ENCODE peak calls at places on chromosome 17, in six cellular contexts. One of them, this sample, is unnamed. For H3K9me3, the result is how much of the 10 kb centered on the place peaks cover.

GRCh38 chr17:75641343-75641742 is 8.1 kb downstream of the SMIM5 start:
- DNase-seq in tibial nerve: no peak
- DNase-seq in body of pancreas: peak
- DNase-seq in A549: no peak
- DNase-seq in IMR-90: no peak
- DNase-seq in ovary: no peak
- DNase-seq in this sample: no peak

GRCh38 chr17:33653389-33653788 is 360.3 kb upstream of the ASIC2 start:
- DNase-seq in tibial nerve: no peak
- DNase-seq in body of pancreas: no peak
- DNase-seq in ovary: no peak
- DNase-seq in A549: no peak
- DNase-seq in IMR-90: no peak
- DNase-seq in this sample: no peak

GRCh38 chr17:12839042-12839441 is 49.7 kb downstream of the ARHGAP44 start:
- DNase-seq in tibial nerve: no peak
- DNase-seq in body of pancreas: no peak
- DNase-seq in A549: no peak
- DNase-seq in IMR-90: no peak
- DNase-seq in ovary: no peak
- DNase-seq in this sample: no peak

GRCh38 chr17:41340934-41341861 is 9.4 kb downstream of the KRT33A start:
- DNase-seq in tibial nerve: no peak
- DNase-seq in A549: no peak
- DNase-seq in IMR-90: no peak
- DNase-seq in ovary: no peak
- DNase-seq in body of pancreas: no peak
- DNase-seq in this sample: no peak

GRCh38 chr17:74343526-74344284 is 17.7 kb downstream of the KIF19 start:
- DNase-seq in ovary: no peak
- DNase-seq in tibial nerve: no peak
- DNase-seq in A549: no peak
- DNase-seq in body of pancreas: no peak
- DNase-seq in IMR-90: no peak
- DNase-seq in this sample: no peak

GRCh38 chr17:37089998-37090397 is 141.2 kb downstream of the AATF start:
- DNase-seq in tibial nerve: no peak
- DNase-seq in ovary: no peak
- DNase-seq in IMR-90: no peak
- DNase-seq in body of pancreas: no peak
- DNase-seq in A549: no peak
- DNase-seq in this sample: no peak

GRCh38 chr17:81869221-81870154 is 1.6 kb downstream of the ARHGDIA start:
- DNase-seq in ovary: peak
- DNase-seq in tibial nerve: no peak
- DNase-seq in body of pancreas: peak
- DNase-seq in A549: peak
- DNase-seq in IMR-90: no peak
- DNase-seq in this sample: no peak

GRCh38 chr17:75404739-75405364 is 626 bp downstream of the GRB2 start:
- DNase-seq in ovary: peak
- DNase-seq in body of pancreas: peak
- DNase-seq in IMR-90: peak
- DNase-seq in tibial nerve: no peak
- DNase-seq in A549: peak
- DNase-seq in this sample: peak

GRCh38 chr17:78818932-78819331 is 21.7 kb downstream of the USP36 start:
- DNase-seq in tibial nerve: no peak
- DNase-seq in ovary: no peak
- DNase-seq in IMR-90: no peak
- DNase-seq in A549: no peak
- DNase-seq in body of pancreas: no peak
- DNase-seq in this sample: no peak

GRCh38 chr17:16211601-16212000 is 3.7 kb downstream of the NCOR1 start:
- DNase-seq in ovary: no peak
- DNase-seq in A549: no peak
- DNase-seq in body of pancreas: no peak
- DNase-seq in IMR-90: no peak
- DNase-seq in tibial nerve: no peak
- DNase-seq in this sample: no peak

GRCh38 chr17:71846561-71846960 is 274.3 kb upstream of the SOX9 start:
- DNase-seq in A549: no peak
- DNase-seq in body of pancreas: no peak
- DNase-seq in IMR-90: no peak
- DNase-seq in tibial nerve: no peak
- DNase-seq in ovary: no peak
- DNase-seq in this sample: no peak

GRCh38 chr17:49995055-49995738 is at the start of gene DLX3:
- DNase-seq in tibial nerve: no peak
- DNase-seq in ovary: peak
- DNase-seq in body of pancreas: peak
- DNase-seq in A549: peak
- DNase-seq in IMR-90: peak
- DNase-seq in this sample: no peak

GRCh38 chr17:79997004-79997673 is 38.5 kb downstream of the TBC1D16 start:
- DNase-seq in A549: no peak
- DNase-seq in tibial nerve: no peak
- DNase-seq in ovary: no peak
- DNase-seq in IMR-90: no peak
- DNase-seq in body of pancreas: no peak
- DNase-seq in this sample: no peak

GRCh38 chr17:17126131-17127110 is 79.7 kb downstream of the PLD6 start:
- DNase-seq in A549: no peak
- DNase-seq in ovary: no peak
- DNase-seq in tibial nerve: no peak
- DNase-seq in body of pancreas: no peak
- DNase-seq in IMR-90: no peak
- DNase-seq in this sample: no peak

GRCh38 chr17:66711936-66712335 is 123.0 kb upstream of the CACNG5 start:
- DNase-seq in body of pancreas: peak
- DNase-seq in IMR-90: no peak
- DNase-seq in tibial nerve: peak
- DNase-seq in A549: peak
- DNase-seq in ovary: no peak
- DNase-seq in this sample: no peak

GRCh38 chr17:56176101-56176500 is 22.8 kb downstream of the ANKFN1 start:
- DNase-seq in A549: no peak
- DNase-seq in IMR-90: peak
- DNase-seq in body of pancreas: no peak
- DNase-seq in tibial nerve: no peak
- DNase-seq in ovary: no peak
- DNase-seq in this sample: no peak

GRCh38 chr17:77572065-77572601 is 386.4 kb upstream of the TNRC6C start:
- DNase-seq in ovary: no peak
- DNase-seq in IMR-90: no peak
- DNase-seq in tibial nerve: no peak
- DNase-seq in A549: no peak
- DNase-seq in body of pancreas: no peak
- DNase-seq in this sample: no peak

GRCh38 chr17:56440391-56440790 is 153.1 kb upstream of the NOG start:
- DNase-seq in body of pancreas: no peak
- DNase-seq in ovary: no peak
- DNase-seq in A549: peak
- DNase-seq in tibial nerve: no peak
- DNase-seq in IMR-90: peak
- DNase-seq in this sample: no peak

GRCh38 chr17:42698736-42699414 is 16.5 kb downstream of the CNTNAP1 start:
- DNase-seq in tibial nerve: no peak
- DNase-seq in ovary: peak
- DNase-seq in body of pancreas: no peak
- DNase-seq in A549: no peak
- DNase-seq in IMR-90: peak
- DNase-seq in this sample: no peak

GRCh38 chr17:5042152-5043022 is 7.2 kb upstream of the SLC52A1 start:
- DNase-seq in body of pancreas: no peak
- DNase-seq in A549: no peak
- DNase-seq in ovary: no peak
- DNase-seq in IMR-90: no peak
- DNase-seq in tibial nerve: no peak
- DNase-seq in this sample: no peak
- TF ChIP-seq POLR2A in body of pancreas: no peak
- TF ChIP-seq POLR2A in A549: no peak
- TF ChIP-seq POLR2A in ovary: no peak
- TF ChIP-seq POLR2A in IMR-90: no peak
- TF ChIP-seq POLR2A in tibial nerve: no peak
- TF ChIP-seq POLR2A in this sample: no peak

GRCh38 chr17:22300731-22301352 is 608.5 kb downstream of the KCNJ18 start:
- DNase-seq in ovary: no peak
- DNase-seq in tibial nerve: no peak
- DNase-seq in A549: no peak
- DNase-seq in body of pancreas: no peak
- DNase-seq in IMR-90: no peak
- DNase-seq in this sample: peak
- H3K9me3 ChIP-seq in ovary: under half
- H3K9me3 ChIP-seq in tibial nerve: half or more
- H3K9me3 ChIP-seq in A549: under half
- H3K9me3 ChIP-seq in body of pancreas: under half
- H3K9me3 ChIP-seq in IMR-90: under half
- H3K9me3 ChIP-seq in this sample: under half

DNA sequence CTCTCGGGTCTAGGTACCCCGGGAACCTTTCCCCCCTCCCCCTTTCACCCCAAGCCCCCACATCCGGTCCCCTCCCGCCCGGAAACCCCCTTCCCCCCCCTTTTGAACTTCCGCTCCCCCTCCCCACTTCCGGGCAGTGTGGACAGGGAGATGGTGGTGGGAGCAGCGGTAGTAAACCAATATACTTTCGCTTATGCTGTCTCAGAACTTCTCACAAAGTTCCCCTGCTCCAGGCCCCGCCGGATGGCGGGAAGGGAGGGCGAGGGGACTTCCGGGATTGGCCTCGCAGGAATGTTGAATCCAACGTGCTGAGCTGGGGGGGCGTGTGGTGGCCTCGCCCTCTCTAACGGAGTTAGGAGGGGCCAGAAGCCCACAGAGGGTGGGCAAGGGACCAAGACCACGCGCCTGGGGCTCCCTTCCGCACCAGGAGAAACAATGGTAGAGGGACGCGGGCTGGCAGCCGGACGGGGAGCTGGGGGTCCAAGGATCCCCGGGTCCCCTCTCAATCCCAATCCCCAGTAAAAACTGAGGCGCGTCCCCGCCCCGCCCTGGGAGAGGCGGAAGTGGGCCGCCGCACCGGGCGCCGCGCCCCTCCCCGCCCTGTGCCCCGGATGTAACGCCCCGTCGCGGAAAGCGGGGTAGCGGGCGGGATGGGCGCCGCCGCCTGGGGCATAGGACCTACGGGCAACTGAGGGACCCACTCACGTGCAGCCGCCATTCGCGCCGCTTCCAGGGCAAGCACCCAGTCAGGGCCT is 742 bp downstream of the PFN1 start:
- DNase-seq in A549: peak
- DNase-seq in ovary: peak
- DNase-seq in tibial nerve: peak
- DNase-seq in IMR-90: peak
- DNase-seq in body of pancreas: peak
- DNase-seq in this sample: no peak
- TF ChIP-seq POLR2A in A549: no peak
- TF ChIP-seq POLR2A in ovary: no peak
- TF ChIP-seq POLR2A in tibial nerve: no peak
- TF ChIP-seq POLR2A in IMR-90: no peak
- TF ChIP-seq POLR2A in body of pancreas: no peak
- TF ChIP-seq POLR2A in this sample: no peak

GRCh38 chr17:69921046-69921445 is 154.0 kb upstream of the KCNJ16 start:
- DNase-seq in IMR-90: no peak
- DNase-seq in ovary: no peak
- DNase-seq in A549: no peak
- DNase-seq in body of pancreas: no peak
- DNase-seq in tibial nerve: no peak
- DNase-seq in this sample: no peak
- H3K9me3 ChIP-seq in IMR-90: under half
- H3K9me3 ChIP-seq in ovary: under half
- H3K9me3 ChIP-seq in A549: under half
- H3K9me3 ChIP-seq in body of pancreas: under half
- H3K9me3 ChIP-seq in tibial nerve: under half
- H3K9me3 ChIP-seq in this sample: under half

DNA sequence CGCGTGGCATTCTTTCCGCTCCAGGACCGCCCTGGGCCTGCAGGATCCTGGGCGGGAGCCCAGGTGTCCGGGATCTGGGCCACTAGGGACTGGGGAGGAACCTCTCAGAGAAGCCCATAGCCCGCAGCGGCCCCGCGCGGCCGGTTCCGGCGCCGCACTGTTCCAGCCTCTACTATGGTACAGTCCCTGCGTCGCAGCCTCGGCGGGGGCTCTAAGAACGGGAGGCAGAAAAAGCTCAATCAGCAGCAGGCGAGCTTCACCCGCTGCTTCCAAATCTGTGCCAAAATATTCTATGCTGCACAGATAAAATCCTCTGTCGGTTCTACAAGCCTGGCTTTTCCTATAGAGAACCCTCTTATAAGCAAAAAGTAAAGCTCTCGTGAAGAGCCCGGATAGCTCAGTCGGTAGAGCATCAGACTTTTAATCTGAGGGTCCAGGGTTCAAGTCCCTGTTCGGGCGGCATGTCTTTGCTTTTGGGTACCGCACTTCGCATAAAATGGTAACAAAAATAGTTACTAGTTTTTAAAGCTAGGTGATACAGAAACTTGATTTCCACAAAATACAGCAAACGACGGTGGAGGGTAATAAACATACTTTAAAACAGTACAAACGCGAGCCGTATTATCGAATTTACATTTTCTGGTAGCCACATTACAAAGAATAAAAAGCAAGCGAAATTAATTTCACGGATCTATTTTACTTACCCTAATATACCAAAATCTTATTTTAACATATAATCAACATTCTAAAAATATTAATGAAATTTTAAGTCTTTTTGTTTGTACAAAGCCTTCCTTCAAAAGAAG is 658 bp upstream of the ALOXE3 start:
- DNase-seq in A549: peak
- DNase-seq in tibial nerve: peak
- DNase-seq in body of pancreas: peak
- DNase-seq in ovary: peak
- DNase-seq in IMR-90: peak
- DNase-seq in this sample: peak
- TF ChIP-seq POLR2A in A549: no peak
- TF ChIP-seq POLR2A in tibial nerve: no peak
- TF ChIP-seq POLR2A in body of pancreas: no peak
- TF ChIP-seq POLR2A in ovary: no peak
- TF ChIP-seq POLR2A in IMR-90: no peak
- TF ChIP-seq POLR2A in this sample: no peak

DNA sequence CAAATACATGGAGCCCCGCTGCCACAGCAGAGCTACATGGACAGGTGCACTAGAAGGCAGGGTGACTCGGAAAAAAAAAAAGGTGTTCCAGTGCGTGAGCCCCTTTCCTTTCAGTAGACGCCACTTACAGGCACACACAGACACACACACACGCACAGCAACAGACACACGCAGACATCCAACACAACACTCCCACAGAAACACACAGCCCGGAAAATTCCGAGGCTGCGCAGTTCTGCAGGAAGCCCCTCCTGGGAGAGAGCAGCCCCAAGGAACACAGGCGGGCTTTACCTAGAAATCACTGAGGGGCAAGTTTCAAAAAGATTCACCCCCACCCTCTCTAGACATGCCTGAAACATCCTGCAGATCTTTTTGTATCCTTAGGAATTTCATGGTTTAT is 136.0 kb upstream of the WSB1 start:
- DNase-seq in A549: no peak
- DNase-seq in tibial nerve: no peak
- DNase-seq in IMR-90: no peak
- DNase-seq in ovary: no peak
- DNase-seq in body of pancreas: no peak
- DNase-seq in this sample: no peak
- H3K9me3 ChIP-seq in A549: under half
- H3K9me3 ChIP-seq in tibial nerve: under half
- H3K9me3 ChIP-seq in IMR-90: under half
- H3K9me3 ChIP-seq in ovary: under half
- H3K9me3 ChIP-seq in body of pancreas: under half
- H3K9me3 ChIP-seq in this sample: under half

This sample was measured in esophagus muscularis mucosa.